ENCODE peak calls at places on chromosomes 11 and 22, in four cellular contexts. X, J, E and B are unnamed samples.

GRCh38 chr11:120031612-120032600 is 106.0 kb downstream of the TRIM29 start:
- DNase-seq in X (no peak), J (no peak), E (no peak), B (no peak)

GRCh38 chr11:130583866-130584265 is 135.4 kb downstream of the ADAMTS15 start:
- DNase-seq in X (no peak), J (no peak), E (no peak), B (no peak)

GRCh38 chr11:117239295-117239694 is 6.8 kb downstream of the RNF214 start:
- DNase-seq in X (no peak), J (no peak), E (peak), B (peak)

GRCh38 chr11:76769645-76770586 is 13.2 kb upstream of the TSKU start:
- DNase-seq in X (no peak), J (peak), E (peak), B (no peak)

GRCh38 chr11:48683226-48683720 is 194.7 kb downstream of the OR4A47 start:
- DNase-seq in X (no peak), J (no peak), E (no peak), B (no peak)

GRCh38 chr22:50317674-50318073 is 9.1 kb downstream of the DENND6B start:
- DNase-seq in X (no peak), J (no peak), E (no peak), B (no peak)

GRCh38 chr11:17760102-17761029 is 25.8 kb downstream of the KCNC1 start:
- DNase-seq in X (no peak), J (peak), E (peak), B (no peak)

GRCh38 chr11:1307998-1308744 is 1.3 kb downstream of the TOLLIP start:
- DNase-seq in X (no peak), J (no peak), E (peak), B (peak)

GRCh38 chr11:69065136-69065710 is 16.5 kb downstream of the TPCN2 start:
- DNase-seq in X (no peak), J (no peak), E (peak), B (no peak)

GRCh38 chr11:65499713-65500261 is 942 bp downstream of the MALAT1 start:
- DNase-seq in X (no peak), J (no peak), E (no peak), B (no peak)

GRCh38 chr11:103737791-103738190 is 298.6 kb upstream of the DDI1 start:
- DNase-seq in X (no peak), J (no peak), E (peak), B (no peak)

GRCh38 chr11:130439876-130440275 is 8.6 kb upstream of the ADAMTS15 start:
- DNase-seq in X (no peak), J (no peak), E (no peak), B (no peak)

GRCh38 chr11:126477526-126478275 is 122.2 kb downstream of the ST3GAL4 start:
- DNase-seq in X (no peak), J (no peak), E (no peak), B (no peak)

GRCh38 chr11:11311169-11311568 is 41.9 kb downstream of the CSNK2A3 start:
- DNase-seq in X (no peak), J (no peak), E (no peak), B (no peak)

GRCh38 chr22:44917372-44918165 is 92.2 kb downstream of the PHF21B start:
- DNase-seq in X (no peak), J (no peak), E (no peak), B (no peak)

GRCh38 chr11:119389611-119390254 is 8.2 kb upstream of the USP2 start:
- DNase-seq in X (no peak), J (no peak), E (no peak), B (no peak)

GRCh38 chr11:83008581-83008923 is 63.1 kb downstream of the RAB30 start:
- DNase-seq in X (no peak), J (no peak), E (no peak), B (no peak)

GRCh38 chr11:69636512-69636866 is 4.5 kb upstream of the CCND1 start:
- DNase-seq in X (no peak), J (no peak), E (peak), B (peak)

GRCh38 chr11:96015911-96016565 is 92.1 kb upstream of the MTMR2 start:
- DNase-seq in X (peak), J (no peak), E (no peak), B (no peak)

GRCh38 chr22:39302431-39302960 is 16.9 kb downstream of the RPL3 start:
- DNase-seq in X (no peak), J (no peak), E (no peak), B (no peak)

GRCh38 chr11:129067454-129067853 is 124.7 kb downstream of the ARHGAP32 start:
- DNase-seq in X (no peak), J (no peak), E (peak), B (no peak)

GRCh38 chr11:73394416-73395296 is 18.5 kb downstream of the RELT start:
- DNase-seq in X (no peak), J (no peak), E (no peak), B (no peak)

GRCh38 chr11:47395225-47396048 is 13.0 kb upstream of the SLC39A13 start:
- DNase-seq in X (no peak), J (no peak), E (no peak), B (no peak)

GRCh38 chr11:8593935-8594909 is at the start of gene STK33:
- DNase-seq in X (no peak), J (no peak), E (peak), B (no peak)

GRCh38 chr11:69273571-69273970 is 20.4 kb upstream of the MYEOV start:
- DNase-seq in X (no peak), J (no peak), E (no peak), B (no peak)

GRCh38 chr11:73295259-73295995 is 12.6 kb upstream of the ARHGEF17 start:
- DNase-seq in X (peak), J (peak), E (peak), B (peak)

GRCh38 chr11:623999-624704 is 603 bp downstream of the CDHR5 start:
- DNase-seq in X (no peak), J (no peak), E (no peak), B (no peak)

GRCh38 chr22:22248878-22249277 is 4.3 kb downstream of the VPREB1 start:
- DNase-seq in X (no peak), J (no peak), E (no peak), B (no peak)

GRCh38 chr22:38461414-38462081 is 6.3 kb upstream of the KDELR3 start:
- DNase-seq in X (no peak), J (peak), E (peak), B (peak)

GRCh38 chr11:74754507-74755255 is 6.0 kb downstream of the RNF169 start:
- DNase-seq in X (no peak), J (peak), E (peak), B (peak)

GRCh38 chr11:79694368-79694767 is 253.5 kb upstream of the TENM4 start:
- DNase-seq in X (no peak), J (no peak), E (no peak), B (no peak)

GRCh38 chr11:115078461-115079438 is 400.4 kb downstream of the NXPE2 start:
- DNase-seq in X (no peak), J (no peak), E (no peak), B (no peak)

GRCh38 chr11:12377106-12377823 is at the start of gene PARVA:
- DNase-seq in X (no peak), J (peak), E (peak), B (peak)

GRCh38 chr11:2265854-2266585 is 4.4 kb downstream of the ASCL2 start:
- DNase-seq in X (no peak), J (no peak), E (no peak), B (no peak)

GRCh38 chr11:69908511-69909220 is 89.5 kb upstream of the FGF3 start:
- DNase-seq in X (no peak), J (no peak), E (no peak), B (no peak)

GRCh38 chr22:46581580-46582244 is 38.5 kb upstream of the GRAMD4 start:
- DNase-seq in X (no peak), J (no peak), E (no peak), B (no peak)

GRCh38 chr11:125871391-125872137 is 15.9 kb upstream of the HYLS1 start:
- DNase-seq in X (no peak), J (peak), E (peak), B (no peak)

GRCh38 chr11:905952-906351 is 4.7 kb downstream of the CHID1 start:
- DNase-seq in X (no peak), J (no peak), E (no peak), B (no peak)

GRCh38 chr11:2175659-2176058 is 4.0 kb upstream of the TH start:
- DNase-seq in X (no peak), J (no peak), E (peak), B (peak)